ENCODE peak calls at places on chromosomes 4 and X, in six cellular contexts. One of them, this sample, is unnamed.

GRCh38 chrX:114584434-114584943 is 603 bp downstream of the HTR2C start:
- DNase-seq in NCI-H1092 treated with DMSO at 0.1 percent for 48 hours: no peak
- DNase-seq in globus pallidus: no peak
- DNase-seq in transverse colon: no peak
- DNase-seq in upper lobe of right lung: no peak
- DNase-seq in activated CD4-positive, CD25-positive, alpha-beta regulatory T cell: no peak
- DNase-seq in this sample: no peak

GRCh38 chr4:80016506-80016905 is 56.5 kb downstream of the ANTXR2 start:
- DNase-seq in NCI-H1092 treated with DMSO at 0.1 percent for 48 hours: no peak
- DNase-seq in globus pallidus: no peak
- DNase-seq in transverse colon: no peak
- DNase-seq in upper lobe of right lung: no peak
- DNase-seq in activated CD4-positive, CD25-positive, alpha-beta regulatory T cell: no peak
- DNase-seq in this sample: no peak

GRCh38 chrX:107197306-107197705 is 8.9 kb downstream of the NUP62CL start:
- DNase-seq in NCI-H1092 treated with DMSO at 0.1 percent for 48 hours: no peak
- DNase-seq in globus pallidus: no peak
- DNase-seq in transverse colon: no peak
- DNase-seq in upper lobe of right lung: no peak
- DNase-seq in activated CD4-positive, CD25-positive, alpha-beta regulatory T cell: no peak
- DNase-seq in this sample: no peak

GRCh38 chr4:91973479-91974153 is 330.1 kb upstream of the GRID2 start:
- DNase-seq in NCI-H1092 treated with DMSO at 0.1 percent for 48 hours: no peak
- DNase-seq in globus pallidus: no peak
- DNase-seq in transverse colon: no peak
- DNase-seq in upper lobe of right lung: no peak
- DNase-seq in activated CD4-positive, CD25-positive, alpha-beta regulatory T cell: no peak
- DNase-seq in this sample: no peak

GRCh38 chrX:46704767-46705386 is 54.0 kb downstream of the SLC9A7 start:
- DNase-seq in NCI-H1092 treated with DMSO at 0.1 percent for 48 hours: no peak
- DNase-seq in globus pallidus: no peak
- DNase-seq in transverse colon: no peak
- DNase-seq in upper lobe of right lung: no peak
- DNase-seq in activated CD4-positive, CD25-positive, alpha-beta regulatory T cell: no peak
- DNase-seq in this sample: no peak

GRCh38 chrX:72540318-72540717 is 32.3 kb downstream of the HDAC8 start:
- DNase-seq in NCI-H1092 treated with DMSO at 0.1 percent for 48 hours: peak
- DNase-seq in globus pallidus: peak
- DNase-seq in transverse colon: no peak
- DNase-seq in upper lobe of right lung: no peak
- DNase-seq in activated CD4-positive, CD25-positive, alpha-beta regulatory T cell: no peak
- DNase-seq in this sample: no peak

GRCh38 chr4:89598602-89599001 is 238.4 kb downstream of the SNCA start:
- DNase-seq in NCI-H1092 treated with DMSO at 0.1 percent for 48 hours: peak
- DNase-seq in globus pallidus: no peak
- DNase-seq in transverse colon: no peak
- DNase-seq in upper lobe of right lung: no peak
- DNase-seq in activated CD4-positive, CD25-positive, alpha-beta regulatory T cell: no peak
- DNase-seq in this sample: no peak

GRCh38 chrX:44733931-44734330 is 109.9 kb upstream of the DUSP21 start:
- DNase-seq in NCI-H1092 treated with DMSO at 0.1 percent for 48 hours: no peak
- DNase-seq in globus pallidus: no peak
- DNase-seq in transverse colon: no peak
- DNase-seq in upper lobe of right lung: no peak
- DNase-seq in activated CD4-positive, CD25-positive, alpha-beta regulatory T cell: no peak
- DNase-seq in this sample: no peak

GRCh38 chr4:2297606-2298517 is 36.0 kb upstream of the MXD4 start:
- DNase-seq in NCI-H1092 treated with DMSO at 0.1 percent for 48 hours: no peak
- DNase-seq in globus pallidus: no peak
- DNase-seq in transverse colon: no peak
- DNase-seq in upper lobe of right lung: peak
- DNase-seq in activated CD4-positive, CD25-positive, alpha-beta regulatory T cell: no peak
- DNase-seq in this sample: no peak

This sample was measured in stomach.